ENCODE peak calls at places on chromosome 19, in five cellular contexts. V, M, F, A and K are unnamed samples.

GRCh38 chr19:55086730-55087541 is 11.3 kb downstream of the EPS8L1 start:
- DNase-seq in M (peak; percentile 91), A (peak; percentile 97), V (no peak), F (peak; percentile 99), K (peak; percentile 96)

GRCh38 chr19:3544742-3545668 is 6.0 kb downstream of the TEKTIP1 start:
- DNase-seq in M (peak; percentile 26), F (peak; percentile 60), A (peak; percentile 55), V (peak; percentile 39), K (peak; percentile 80)

GRCh38 chr19:1466461-1467227 is 12.4 kb downstream of the C19orf25 start:
- DNase-seq in V (no peak), M (no peak), A (peak; percentile 32), F (peak; percentile 58), K (peak; percentile 52)

GRCh38 chr19:10286803-10287737 is at the start of gene ICAM4:
- DNase-seq in M (peak; percentile 29), V (no peak), A (peak; percentile 71), F (peak; percentile 78), K (peak; percentile 60)

GRCh38 chr19:49154279-49154678 is 917 bp downstream of the HRC start:
- DNase-seq in F (no peak), M (no peak), V (no peak), A (no peak), K (no peak)

GRCh38 chr19:1767464-1767933 is 14.2 kb downstream of the ONECUT3 start:
- DNase-seq in V (no peak), M (no peak), A (peak; percentile 44), F (peak; percentile 67), K (no peak)

GRCh38 chr19:48810151-48810550 is 678 bp downstream of the BCAT2 start:
- DNase-seq in F (no peak), M (no peak), A (no peak), V (no peak), K (no peak)

GRCh38 chr19:54653181-54653809 is 9.5 kb upstream of the LILRB4 start:
- DNase-seq in V (peak; percentile 17), A (no peak), M (peak; percentile 7), F (no peak), K (no peak)

GRCh38 chr19:12788682-12789097 is 2.6 kb upstream of the JUNB start:
- DNase-seq in M (peak; percentile 75), V (no peak), A (peak; percentile 73), F (peak; percentile 70), K (peak; percentile 90)

GRCh38 chr19:17183858-17184271 is 31.3 kb upstream of the USE1 start:
- DNase-seq in A (no peak), M (no peak), F (no peak), V (no peak), K (no peak)

GRCh38 chr19:42229263-42229854 is 9.2 kb downstream of the ZNF526 start:
- DNase-seq in F (no peak), V (no peak), M (no peak), A (no peak), K (no peak)
- H3K36me3 ChIP-seq in F (no peaks in the 10 kb centered on the region), V (peaks cover 2% of the 10 kb centered on the region), M (peaks cover 80% of the 10 kb centered on the region), A (peaks cover 38% of the 10 kb centered on the region), K (peaks cover 98% of the 10 kb centered on the region)

GRCh38 chr19:33298146-33298911 is 4.0 kb downstream of the CEBPA start:
- DNase-seq in M (no peak), V (no peak), A (no peak), F (no peak), K (no peak)
- TF ChIP-seq CTCF in M (no peak), V (no peak), A (no peak), F (no peak), K (no peak)

GRCh38 chr19:19647037-19647835 is 3.8 kb upstream of the GMIP start:
- DNase-seq in F (no peak), M (no peak), V (no peak), A (no peak), K (no peak)

GRCh38 chr19:19650331-19650730 is 6.9 kb upstream of the GMIP start:
- DNase-seq in A (no peak), V (no peak), F (no peak), M (no peak), K (no peak)

GRCh38 chr19:19651076-19651475 is 7.6 kb upstream of the GMIP start:
- DNase-seq in F (no peak), M (no peak), A (no peak), V (no peak), K (no peak)

GRCh38 chr19:19649159-19649558 is 5.7 kb upstream of the GMIP start:
- DNase-seq in F (no peak), M (no peak), V (no peak), A (no peak), K (no peak)

DNA sequence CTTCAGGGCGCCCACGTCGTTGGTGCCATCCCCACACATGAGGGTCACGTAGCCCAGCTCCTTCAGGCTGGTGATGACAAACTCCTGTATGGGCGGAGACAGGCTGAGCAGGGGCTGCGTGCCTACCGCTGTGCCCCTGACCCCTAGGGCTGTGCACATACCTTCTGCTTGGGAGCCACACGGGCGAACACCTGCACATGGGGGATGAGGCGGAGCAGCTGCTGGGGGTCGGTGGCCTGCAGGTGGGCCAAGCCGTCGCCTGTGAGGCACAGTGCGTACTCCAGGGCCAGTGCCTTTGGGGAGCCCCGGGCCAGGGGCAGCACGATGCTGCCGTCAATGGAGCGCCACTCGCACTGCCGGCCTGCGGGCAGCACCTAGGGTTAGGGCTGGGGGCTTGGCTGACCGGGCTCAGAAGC is 6.1 kb upstream of the GMIP start:
- DNase-seq in F (no peak), V (no peak), A (no peak), M (no peak), K (no peak)
- H3K36me3 ChIP-seq in F (no peaks in the 10 kb centered on the region), V (no peaks in the 10 kb centered on the region), A (peaks cover 51% of the 10 kb centered on the region), M (peaks cover 75% of the 10 kb centered on the region), K (peaks cover 100% of the 10 kb centered on the region)

DNA sequence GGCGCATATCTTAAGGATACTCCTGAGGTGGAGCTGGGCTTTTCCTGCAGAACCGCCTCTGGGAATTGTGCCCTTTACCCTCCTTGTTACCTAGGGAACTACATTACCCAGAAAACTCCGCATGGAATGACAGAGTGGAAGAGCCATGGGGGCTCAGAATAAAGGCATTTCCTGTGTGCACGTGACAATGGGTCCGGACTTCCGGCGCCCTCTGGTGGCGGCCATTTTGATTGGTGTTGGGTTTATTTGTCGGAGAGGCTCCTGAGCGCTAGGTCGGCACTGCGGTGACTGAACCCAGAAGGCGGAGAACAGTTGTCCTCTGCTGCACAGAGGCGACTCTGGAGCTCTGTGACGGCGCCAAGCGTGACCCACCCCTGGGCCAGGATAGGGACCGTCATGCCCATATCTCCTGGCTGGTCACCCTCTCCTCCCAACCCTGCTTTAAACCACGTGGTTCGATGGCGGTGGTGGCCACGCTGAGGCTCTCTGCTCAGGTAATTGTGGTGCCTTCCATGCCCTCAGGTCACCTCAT is at the start of gene ZNF587B:
- DNase-seq in F (peak; percentile 95), M (peak; percentile 74), A (peak; percentile 93), V (no peak), K (peak; percentile 60)
- TF ChIP-seq CTCF in F (peak; percentile 61), M (peak; percentile 41), A (peak; percentile 42), V (peak; percentile 81), K (peak; percentile 39)

GRCh38 chr19:38676023-38676877 is 28.8 kb downstream of the ACTN4 start:
- DNase-seq in M (peak; percentile 78), V (no peak), F (no peak), A (no peak), K (peak; percentile 63)

GRCh38 chr19:38675611-38676010 is 28.2 kb downstream of the ACTN4 start:
- DNase-seq in F (no peak), V (no peak), M (no peak), A (no peak), K (peak; percentile 50)

GRCh38 chr19:38673030-38673429 is 25.6 kb downstream of the ACTN4 start:
- DNase-seq in V (no peak), M (no peak), F (no peak), A (no peak), K (peak; percentile 17)

GRCh38 chr19:38676878-38677646 is 29.6 kb downstream of the ACTN4 start:
- DNase-seq in V (no peak), M (no peak), F (no peak), A (no peak), K (no peak)

DNA sequence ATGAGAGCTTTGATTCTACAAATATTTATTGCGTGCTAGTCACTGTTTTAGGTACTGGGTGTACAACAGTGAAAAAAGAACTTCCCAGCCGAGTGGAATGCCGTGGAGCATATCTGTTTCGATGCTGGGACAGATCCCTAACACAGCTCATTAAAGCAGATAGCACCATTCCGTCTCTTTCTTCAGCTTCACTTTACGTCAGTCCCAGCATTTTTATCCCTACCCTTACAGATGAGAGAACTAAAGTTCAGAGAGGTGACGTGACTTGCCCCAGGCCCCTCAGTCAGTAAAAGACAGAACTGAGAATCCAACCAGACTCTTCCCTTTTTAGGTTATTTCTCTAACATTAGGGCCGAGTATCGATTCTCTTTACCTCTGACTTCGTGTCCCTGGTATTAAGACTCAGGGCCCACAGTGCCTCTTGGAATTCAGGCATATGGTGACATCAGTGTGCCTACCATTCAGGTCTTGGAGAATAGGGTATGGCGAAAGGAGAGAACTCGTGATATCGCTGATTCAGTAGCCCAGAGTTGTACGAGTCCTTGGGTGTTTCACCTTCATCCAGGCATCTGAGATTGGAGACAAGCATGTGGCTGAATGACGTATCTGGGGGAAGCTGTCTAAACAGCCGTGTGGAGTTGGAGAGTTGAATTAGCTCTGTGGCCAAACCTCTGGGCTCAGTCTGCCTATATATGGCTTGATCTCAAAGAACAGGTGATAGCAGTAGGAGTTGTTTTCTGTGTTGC is 27.1 kb downstream of the ACTN4 start:
- DNase-seq in M (peak; percentile 49), V (no peak), F (no peak), A (peak; percentile 65), K (peak; percentile 56)
- H3K36me3 ChIP-seq in M (peaks cover 10% of the 10 kb centered on the region), V (peaks cover 7% of the 10 kb centered on the region), F (no peaks in the 10 kb centered on the region), A (no peaks in the 10 kb centered on the region), K (no peaks in the 10 kb centered on the region)

GRCh38 chr19:38697641-38698071 is 46.6 kb downstream of the CAPN12 start:
- DNase-seq in F (no peak), M (no peak), A (no peak), V (no peak), K (no peak)

GRCh38 chr19:38699027-38699346 is 45.3 kb downstream of the CAPN12 start:
- DNase-seq in F (no peak), A (no peak), M (no peak), V (no peak), K (no peak)

GRCh38 chr19:38699647-38700349 is 44.5 kb downstream of the CAPN12 start:
- DNase-seq in F (no peak), M (no peak), V (no peak), A (no peak), K (no peak)

GRCh38 chr19:38697197-38697596 is 47.1 kb downstream of the CAPN12 start:
- DNase-seq in V (no peak), A (no peak), F (no peak), M (no peak), K (no peak)

GRCh38 chr19:38698225-38699026 is 45.8 kb downstream of the CAPN12 start:
- DNase-seq in V (no peak), M (no peak), F (peak; percentile 70), A (no peak), K (no peak)
- TF ChIP-seq CTCF in V (no peak), M (no peak), F (peak; percentile 24), A (no peak), K (no peak)